ENCODE peak calls at places on chromosomes 11 and 22, in ten cellular contexts. H is GM12878, P is lung, C is K562, K is kidney, G is tibial nerve, D is spleen, V is BJ, J is astrocyte of the spinal cord, U is bronchial epithelial cell. O is an unnamed sample.

GRCh38 chr11:66142370-66143263 is 72.5 kb downstream of the PACS1 start:
- DNase-seq in H (no peak), P (no peak), C (no peak), K (no peak), G (no peak), D (no peak), V (no peak), J (no peak), U (peak), O (no peak)

GRCh38 chr22:39144101-39144815 is 8.2 kb downstream of the CBX7 start:
- DNase-seq in H (peak), P (no peak), C (no peak), K (peak), G (no peak), D (peak), V (no peak), J (peak), U (peak), O (peak)

GRCh38 chr11:128511712-128512111 is 75.6 kb downstream of the ETS1 start:
- DNase-seq in H (no peak), P (no peak), C (no peak), K (no peak), G (no peak), D (no peak), V (no peak), J (no peak), U (no peak), O (no peak)

GRCh38 chr11:79025622-79026021 is 415.2 kb downstream of the TENM4 start:
- DNase-seq in H (no peak), P (no peak), C (no peak), K (no peak), G (no peak), D (no peak), V (no peak), J (no peak), U (no peak), O (no peak)

GRCh38 chr11:33412231-33412630 is 155.1 kb downstream of the HIPK3 start:
- DNase-seq in H (no peak), P (no peak), C (no peak), K (no peak), G (no peak), D (no peak), V (no peak), J (no peak), U (no peak), O (no peak)

GRCh38 chr22:43078522-43078921 is 10.7 kb downstream of the TTLL1 start:
- DNase-seq in H (no peak), P (no peak), C (no peak), K (no peak), G (no peak), D (no peak), V (no peak), J (no peak), U (no peak), O (no peak)

GRCh38 chr11:60169264-60169915 is 13.5 kb downstream of the MS4A6A start:
- DNase-seq in H (no peak), P (no peak), C (no peak), K (no peak), G (no peak), D (no peak), V (no peak), J (peak), U (peak), O (peak)

GRCh38 chr22:28142361-28142801 is 223.3 kb upstream of the PITPNB start:
- DNase-seq in H (no peak), P (no peak), C (no peak), K (no peak), G (peak), D (no peak), V (peak), J (peak), U (peak), O (peak)

GRCh38 chr11:132123449-132123848 is 753.0 kb downstream of the NTM start:
- DNase-seq in H (no peak), P (no peak), C (no peak), K (no peak), G (no peak), D (no peak), V (no peak), J (no peak), U (no peak), O (no peak)

DNA sequence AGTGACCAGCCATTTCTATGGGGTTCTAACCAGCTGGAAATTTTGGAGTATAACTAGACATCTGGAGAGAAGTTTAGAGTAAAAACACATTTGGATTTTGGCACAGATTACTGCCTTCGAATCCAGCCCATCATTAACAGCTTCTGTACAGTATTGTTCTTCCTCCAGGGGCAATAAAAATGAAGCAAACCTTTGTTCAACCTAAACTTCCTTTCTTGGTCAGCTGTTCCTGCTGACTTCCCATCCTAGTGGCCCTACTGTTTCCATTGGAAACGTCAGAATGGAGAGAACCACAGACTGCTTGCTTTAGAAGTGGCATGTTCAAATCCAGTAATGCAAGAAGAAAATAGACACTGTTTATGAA is 203.7 kb upstream of the MTMR2 start:
- DNase-seq in H (no peak), P (no peak), C (no peak), K (no peak), G (no peak), D (no peak), V (no peak), J (no peak), U (no peak), O (no peak)
- TF ChIP-seq CTCF in H (no peak), P (no peak), C (no peak), K (no peak), G (no peak), D (no peak), V (no peak), J (no peak), U (no peak), O (no peak)

GRCh38 chr11:64842851-64843841 is 1.3 kb downstream of the CDC42BPG start:
- DNase-seq in H (no peak), P (no peak), C (peak), K (peak), G (no peak), D (peak), V (no peak), J (no peak), U (peak), O (no peak)
- H3K4me3 ChIP-seq in H (no peak), P (no peak), C (peak), K (peak), G (no peak), D (no peak), V (no peak), J (no peak), U (peak), O (no peak)

DNA sequence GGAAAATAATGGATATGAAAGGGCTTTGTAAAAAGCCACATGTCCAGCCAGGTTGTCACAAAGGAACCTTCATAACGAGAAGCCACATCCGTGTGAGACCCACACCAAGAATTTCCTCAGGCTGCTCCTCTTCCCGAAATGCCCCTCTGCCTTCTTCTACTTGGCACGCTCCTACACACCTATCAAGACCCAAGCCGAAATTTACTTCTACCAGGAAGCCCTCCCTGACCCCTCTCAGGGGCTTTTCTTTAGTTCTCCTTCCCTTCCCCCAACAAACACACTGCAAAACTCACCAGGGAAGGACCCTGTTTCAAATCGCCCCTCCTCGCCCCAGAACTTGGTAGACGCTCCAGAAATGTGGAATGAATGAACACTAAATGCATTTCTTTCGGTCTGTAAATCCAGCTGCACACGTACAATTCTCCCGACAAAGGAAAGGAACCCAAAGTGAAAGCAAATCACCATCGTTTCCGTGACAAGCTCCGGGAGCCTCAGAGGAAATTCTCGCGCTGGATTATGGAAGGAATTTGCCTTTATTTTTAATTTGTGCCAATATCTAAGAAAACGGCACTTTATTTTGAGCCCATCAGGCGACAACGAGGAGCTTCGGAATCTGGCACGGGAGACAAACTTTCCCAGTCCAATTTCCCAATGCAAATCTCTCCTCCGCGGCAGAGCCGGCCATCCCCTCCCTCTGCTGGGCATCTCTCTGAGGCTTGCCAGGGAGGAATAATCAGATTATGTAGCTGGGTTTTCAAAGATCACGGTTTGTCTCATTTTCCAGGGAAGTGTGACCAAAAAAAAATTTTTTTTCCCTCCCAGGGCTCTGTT is 13.2 kb upstream of the SHISAL1 start:
- DNase-seq in H (no peak), P (no peak), C (no peak), K (no peak), G (no peak), D (no peak), V (no peak), J (peak), U (peak), O (peak)
- TF ChIP-seq CTCF in H (no peak), P (no peak), C (no peak), K (no peak), G (no peak), D (peak), V (peak), J (peak), U (peak), O (peak)

GRCh38 chr11:35390737-35391682 is 28.3 kb downstream of the SLC1A2 start:
- DNase-seq in H (peak), P (no peak), C (no peak), K (no peak), G (no peak), D (no peak), V (no peak), J (peak), U (peak), O (peak)

GRCh38 chr11:35394941-35395340 is 24.4 kb downstream of the SLC1A2 start:
- DNase-seq in H (no peak), P (no peak), C (no peak), K (no peak), G (no peak), D (no peak), V (no peak), J (no peak), U (no peak), O (no peak)

GRCh38 chr11:35389897-35390462 is 29.4 kb downstream of the SLC1A2 start:
- DNase-seq in H (peak), P (no peak), C (no peak), K (no peak), G (no peak), D (no peak), V (no peak), J (no peak), U (peak), O (no peak)

GRCh38 chr11:35393093-35393492 is 26.3 kb downstream of the SLC1A2 start:
- DNase-seq in H (no peak), P (no peak), C (no peak), K (no peak), G (no peak), D (no peak), V (no peak), J (no peak), U (no peak), O (no peak)

DNA sequence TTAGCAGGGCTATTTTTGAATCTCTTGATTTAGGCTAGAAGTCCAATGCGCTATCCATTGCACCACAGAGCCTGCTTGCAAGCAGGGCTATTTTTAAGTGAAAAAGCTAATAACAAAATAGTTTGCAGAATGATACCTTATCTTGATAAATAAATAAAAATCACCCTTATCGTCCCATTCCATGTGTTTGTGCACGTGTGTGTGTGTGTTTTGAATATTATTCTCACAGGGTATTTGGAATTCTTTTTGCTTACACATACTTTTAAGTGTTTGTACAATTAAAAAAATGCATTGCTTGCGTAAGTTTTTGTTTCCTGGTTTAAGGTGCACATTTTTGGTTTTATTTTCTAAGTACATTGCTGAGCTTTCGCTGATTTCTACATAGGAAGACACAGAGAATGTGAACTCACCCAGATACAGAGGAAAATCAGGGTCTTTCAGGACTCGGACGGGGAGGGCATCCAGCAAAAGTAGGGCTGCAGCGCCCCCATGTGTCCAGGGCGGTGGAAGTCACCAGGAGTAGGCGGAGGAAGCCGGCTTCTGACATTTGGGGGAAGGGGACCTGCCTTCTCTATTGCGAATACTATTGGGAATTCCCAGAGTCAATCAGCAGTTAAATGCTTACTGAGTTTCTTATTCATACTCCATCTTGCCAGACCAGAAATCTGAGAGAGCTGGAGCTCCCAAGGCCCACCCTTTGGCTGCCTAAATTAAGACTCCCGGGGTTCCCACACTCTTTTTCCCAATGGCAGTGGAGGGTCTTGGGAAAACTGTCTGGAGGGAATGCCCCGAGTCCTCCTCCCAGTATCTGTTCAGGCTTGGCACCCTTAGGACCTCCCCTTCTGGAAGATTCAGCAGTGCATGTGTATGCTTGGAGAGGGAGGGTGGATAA is 27.2 kb downstream of the SLC1A2 start:
- DNase-seq in H (peak), P (peak), C (peak), K (peak), G (peak), D (peak), V (no peak), J (peak), U (peak), O (peak)
- H3K4me3 ChIP-seq in H (peak), P (no peak), C (no peak), K (peak), G (no peak), D (no peak), V (no peak), J (no peak), U (peak), O (no peak)

GRCh38 chr11:119307219-119307618 is 9.7 kb downstream of the MCAM start:
- DNase-seq in H (no peak), P (no peak), C (no peak), K (no peak), G (no peak), D (no peak), V (no peak), J (no peak), U (no peak), O (no peak)
- TF ChIP-seq CTCF in H (no peak), P (no peak), C (peak), K (no peak), G (peak), D (peak), V (peak), J (peak), U (no peak), O (peak)

GRCh38 chr22:22178566-22178965 is 66.0 kb upstream of the VPREB1 start:
- DNase-seq in H (no peak), P (no peak), C (no peak), K (no peak), G (no peak), D (no peak), V (no peak), J (no peak), U (no peak), O (no peak)
- H3K4me3 ChIP-seq in H (no peak), P (no peak), C (no peak), K (no peak), G (no peak), D (no peak), V (no peak), J (no peak), U (no peak), O (no peak)

GRCh38 chr11:85697747-85698146 is 11.8 kb upstream of the CCDC89 start:
- DNase-seq in H (no peak), P (no peak), C (no peak), K (no peak), G (no peak), D (no peak), V (no peak), J (no peak), U (no peak), O (no peak)

GRCh38 chr11:85699957-85700741 is 14.2 kb upstream of the CCDC89 start:
- DNase-seq in H (no peak), P (no peak), C (no peak), K (no peak), G (no peak), D (no peak), V (no peak), J (no peak), U (no peak), O (no peak)

GRCh38 chr11:85698195-85698594 is 12.2 kb upstream of the CCDC89 start:
- DNase-seq in H (no peak), P (no peak), C (no peak), K (no peak), G (no peak), D (no peak), V (no peak), J (no peak), U (peak), O (no peak)

DNA sequence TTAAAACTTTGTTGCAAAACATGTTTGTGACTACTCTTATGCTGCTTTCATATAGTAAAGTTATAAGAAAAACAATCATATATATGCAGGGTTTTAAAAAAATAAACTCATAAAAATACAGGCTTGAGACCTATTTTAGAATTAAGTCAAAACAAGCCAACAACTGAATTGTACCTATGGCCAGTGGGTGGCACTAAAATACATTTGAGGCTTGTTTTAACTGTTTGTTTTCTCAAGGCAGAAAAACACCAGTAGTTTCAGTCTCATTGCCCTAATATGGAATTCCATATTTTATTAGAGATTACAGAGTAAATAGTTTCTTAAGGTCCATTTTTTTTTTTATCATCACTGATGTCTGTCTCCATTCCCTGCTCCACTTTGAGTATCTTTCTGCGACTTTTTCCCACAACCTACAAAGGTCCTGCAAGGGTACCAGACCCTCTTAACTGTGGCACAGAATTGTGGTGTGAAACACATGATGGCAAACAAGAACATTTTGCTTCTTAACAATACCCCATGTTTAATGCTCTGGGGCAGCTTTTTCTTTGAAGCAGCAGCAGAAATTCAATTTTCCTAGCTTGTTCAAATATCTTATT is 8.5 kb upstream of the CCDC89 start:
- DNase-seq in H (no peak), P (no peak), C (no peak), K (no peak), G (no peak), D (no peak), V (no peak), J (peak), U (peak), O (peak)
- TF ChIP-seq CTCF in H (no peak), P (peak), C (no peak), K (peak), G (no peak), D (peak), V (peak), J (peak), U (peak), O (peak)

GRCh38 chr11:72860010-72860409 is 45.8 kb downstream of the ATG16L2 start:
- DNase-seq in H (no peak), P (no peak), C (no peak), K (no peak), G (no peak), D (no peak), V (no peak), J (no peak), U (no peak), O (no peak)

GRCh38 chr11:72864692-72865655 is 50.8 kb downstream of the ATG16L2 start:
- DNase-seq in H (no peak), P (no peak), C (no peak), K (no peak), G (peak), D (no peak), V (peak), J (peak), U (no peak), O (peak)

GRCh38 chr11:72867970-72868369 is 53.8 kb downstream of the ATG16L2 start:
- DNase-seq in H (no peak), P (no peak), C (no peak), K (no peak), G (no peak), D (no peak), V (no peak), J (no peak), U (no peak), O (no peak)

GRCh38 chr11:72860592-72860991 is 46.4 kb downstream of the ATG16L2 start:
- DNase-seq in H (no peak), P (no peak), C (no peak), K (no peak), G (no peak), D (no peak), V (no peak), J (no peak), U (peak), O (no peak)

GRCh38 chr11:72863091-72863490 is 48.9 kb downstream of the ATG16L2 start:
- DNase-seq in H (no peak), P (no peak), C (no peak), K (no peak), G (no peak), D (no peak), V (no peak), J (no peak), U (no peak), O (no peak)
- H3K4me3 ChIP-seq in H (no peak), P (no peak), C (no peak), K (no peak), G (no peak), D (no peak), V (no peak), J (no peak), U (no peak), O (no peak)

O was measured in choroid plexus epithelial cell.